ENCODE peak calls at places on chromosome 19, in six cellular contexts. R is GM23248; Y is stimulated activated naive CD8-positive, alpha-beta T cell treated with anti-CD3 and anti-CD28 coated beads, Interleukin-15, Interleukin-2, amounts not matched to agents 100 U/mL and 50 U/mL, for 24 hours; U is AG08395; J is HFF-Myc; T is activated T-helper 2 cell treated with anti-CD3 and anti-CD28 coated beads, Interferon-gamma antibody, Interleukin-2, Interleukin-4, amounts not matched to agents 10 μg/mL and 5 μg/mL and 100 μg/mL, durations not matched to agents 14 hours and 24 hours and 36 hours. O is an unnamed sample.

GRCh38 chr19:18399008-18399407 is 1.6 kb upstream of the LRRC25 start:
- DNase-seq in U (peak), Y (no peak), R (peak), T (no peak), J (no peak), O (no peak)

GRCh38 chr19:33157906-33158305 is 26.0 kb downstream of the WDR88 start:
- DNase-seq in U (no peak), R (no peak), Y (no peak), J (no peak), T (no peak), O (no peak)

GRCh38 chr19:41994521-41994971 is 516 bp upstream of the ATP1A3 start:
- DNase-seq in R (no peak), T (no peak), Y (no peak), U (no peak), J (no peak), O (no peak)

GRCh38 chr19:3975637-3976087 is 4.8 kb upstream of the DAPK3 start:
- DNase-seq in R (peak), U (no peak), J (no peak), T (no peak), Y (no peak), O (no peak)

GRCh38 chr19:41646589-41647204 is 19.8 kb upstream of the CEACAM4 start:
- DNase-seq in J (no peak), R (peak), Y (peak), U (no peak), T (no peak), O (no peak)

GRCh38 chr19:10566658-10567410 is 1.0 kb upstream of the KRI1 start:
- DNase-seq in U (no peak), Y (peak), T (peak), J (no peak), R (peak), O (peak)

GRCh38 chr19:38538386-38538785 is 79.4 kb downstream of the MAP4K1 start:
- DNase-seq in R (no peak), J (no peak), Y (no peak), U (no peak), T (no peak), O (no peak)

GRCh38 chr19:43455321-43456113 is 9.9 kb downstream of the LYPD3 start:
- DNase-seq in U (no peak), R (no peak), Y (no peak), T (no peak), J (no peak), O (no peak)

GRCh38 chr19:3625996-3626472 is 556 bp downstream of the CACTIN start:
- DNase-seq in R (peak), T (no peak), J (no peak), Y (no peak), U (no peak), O (no peak)

GRCh38 chr19:56838930-56839664 is 1.4 kb downstream of the PEG3 start:
- DNase-seq in J (no peak), U (no peak), T (no peak), R (peak), Y (no peak), O (peak)

GRCh38 chr19:5947435-5947834 is 30.5 kb downstream of the RANBP3 start:
- DNase-seq in T (no peak), J (no peak), U (peak), R (peak), Y (no peak), O (no peak)

GRCh38 chr19:47099576-47100050 is 14.0 kb downstream of the ZC3H4 start:
- DNase-seq in Y (no peak), U (no peak), T (no peak), J (no peak), R (no peak), O (no peak)

GRCh38 chr19:55189424-55189823 is 9.3 kb upstream of the SYT5 start:
- DNase-seq in T (no peak), J (peak), Y (no peak), R (peak), U (peak), O (no peak)

GRCh38 chr19:11021760-11022144 is 60.9 kb downstream of the SMARCA4 start:
- DNase-seq in U (no peak), J (no peak), R (no peak), Y (no peak), T (no peak), O (no peak)

GRCh38 chr19:10518444-10519361 is 1.5 kb upstream of the S1PR5 start:
- DNase-seq in Y (no peak), U (peak), R (no peak), T (no peak), J (no peak), O (no peak)

GRCh38 chr19:44677019-44677809 is 5.9 kb downstream of the CEACAM19 start:
- DNase-seq in Y (no peak), R (peak), J (no peak), T (no peak), U (peak), O (no peak)

GRCh38 chr19:17721821-17722220 is 2.5 kb downstream of the MAP1S start:
- DNase-seq in T (no peak), Y (peak), J (no peak), U (peak), R (peak), O (no peak)

GRCh38 chr19:35345671-35346111 is 2.0 kb upstream of the FFAR1 start:
- DNase-seq in U (no peak), T (no peak), R (no peak), J (no peak), Y (peak), O (no peak)

GRCh38 chr19:17811681-17812080 is 9.6 kb downstream of the INSL3 start:
- DNase-seq in Y (no peak), T (no peak), J (no peak), R (no peak), U (no peak), O (no peak)

GRCh38 chr19:48216933-48217332 is 38.8 kb downstream of the CARD8 start:
- DNase-seq in R (no peak), U (no peak), T (no peak), J (no peak), Y (no peak), O (no peak)

GRCh38 chr19:13095934-13096890 is 6.4 kb downstream of the LYL1 start:
- DNase-seq in Y (peak), T (no peak), U (no peak), J (no peak), R (no peak), O (peak)

GRCh38 chr19:1224847-1225246 is 13.0 kb downstream of the CBARP start:
- DNase-seq in T (no peak), U (no peak), J (no peak), R (no peak), Y (no peak), O (no peak)

GRCh38 chr19:30167206-30167903 is 204.8 kb upstream of the ZNF536 start:
- DNase-seq in Y (no peak), R (no peak), U (no peak), J (no peak), T (no peak), O (no peak)

GRCh38 chr19:19591133-19591825 is 27.2 kb downstream of the PBX4 start:
- DNase-seq in R (peak), T (peak), J (peak), Y (peak), U (peak), O (peak)

GRCh38 chr19:17379221-17379631 is 2.1 kb upstream of the PLVAP start:
- DNase-seq in T (no peak), R (no peak), J (no peak), U (no peak), Y (no peak), O (no peak)

GRCh38 chr19:20453424-20453938 is 112.1 kb downstream of the ZNF737 start:
- DNase-seq in U (no peak), J (no peak), R (no peak), Y (no peak), T (no peak), O (no peak)

GRCh38 chr19:4059931-4060620 is 6.6 kb downstream of the ZBTB7A start:
- DNase-seq in U (peak), R (peak), T (no peak), Y (peak), J (no peak), O (no peak)

GRCh38 chr19:40689339-40690049 is 957 bp downstream of the NUMBL start:
- DNase-seq in U (no peak), T (no peak), Y (peak), R (peak), J (no peak), O (peak)

O was measured in stimulated activated naive B cell treated with anti-CD40 and anti-IgM and Interleukin-4, amounts not matched to agents 10 μg/mL and 1 μg/mL and 100 μg/mL, for 72 hours.